ENCODE peak calls at places on chromosomes 11 and 22, in nine cellular contexts. One of them, this sample, is unnamed.

GRCh38 chr11:120333801-120334200 is 2.4 kb upstream of the ARHGEF12 start:
- DNase-seq in stimulated activated CD4-positive, alpha-beta T cell treated with anti-CD3 and anti-CD28 coated beads, Interleukin-2, amount 100 ng/mL, for 48 hours: no peak
- DNase-seq in GM23248: no peak
- DNase-seq in fibroblast of villous mesenchyme: no peak
- DNase-seq in right atrium auricular region: no peak
- DNase-seq in AML-193: no peak
- DNase-seq in EH: no peak
- DNase-seq in nucleus accumbens: no peak
- DNase-seq in ovary: no peak
- DNase-seq in this sample: no peak

GRCh38 chr22:20203142-20204099 is 52.6 kb upstream of the CCDC188 start:
- DNase-seq in AML-193: no peak
- DNase-seq in stimulated activated CD4-positive, alpha-beta T cell treated with anti-CD3 and anti-CD28 coated beads, Interleukin-2, amount 100 ng/mL, for 48 hours: no peak
- DNase-seq in ovary: no peak
- DNase-seq in EH: peak
- DNase-seq in right atrium auricular region: no peak
- DNase-seq in GM23248: peak
- DNase-seq in nucleus accumbens: no peak
- DNase-seq in fibroblast of villous mesenchyme: peak
- DNase-seq in this sample: peak

GRCh38 chr11:2555891-2556290 is 111.1 kb downstream of the KCNQ1 start:
- DNase-seq in EH: no peak
- DNase-seq in GM23248: no peak
- DNase-seq in nucleus accumbens: no peak
- DNase-seq in stimulated activated CD4-positive, alpha-beta T cell treated with anti-CD3 and anti-CD28 coated beads, Interleukin-2, amount 100 ng/mL, for 48 hours: no peak
- DNase-seq in right atrium auricular region: no peak
- DNase-seq in ovary: no peak
- DNase-seq in AML-193: no peak
- DNase-seq in fibroblast of villous mesenchyme: no peak
- DNase-seq in this sample: peak

GRCh38 chr11:121886956-121887355 is 229.1 kb downstream of the BLID start:
- DNase-seq in ovary: no peak
- DNase-seq in right atrium auricular region: no peak
- DNase-seq in nucleus accumbens: no peak
- DNase-seq in GM23248: no peak
- DNase-seq in stimulated activated CD4-positive, alpha-beta T cell treated with anti-CD3 and anti-CD28 coated beads, Interleukin-2, amount 100 ng/mL, for 48 hours: no peak
- DNase-seq in EH: no peak
- DNase-seq in AML-193: no peak
- DNase-seq in fibroblast of villous mesenchyme: no peak
- DNase-seq in this sample: no peak

GRCh38 chr11:111846640-111847039 is 24.7 kb downstream of the ALG9 start:
- DNase-seq in right atrium auricular region: no peak
- DNase-seq in AML-193: no peak
- DNase-seq in nucleus accumbens: no peak
- DNase-seq in stimulated activated CD4-positive, alpha-beta T cell treated with anti-CD3 and anti-CD28 coated beads, Interleukin-2, amount 100 ng/mL, for 48 hours: no peak
- DNase-seq in fibroblast of villous mesenchyme: peak
- DNase-seq in ovary: no peak
- DNase-seq in GM23248: peak
- DNase-seq in EH: peak
- DNase-seq in this sample: no peak

GRCh38 chr11:27239305-27239942 is 123.6 kb downstream of the CCDC34 start:
- DNase-seq in stimulated activated CD4-positive, alpha-beta T cell treated with anti-CD3 and anti-CD28 coated beads, Interleukin-2, amount 100 ng/mL, for 48 hours: no peak
- DNase-seq in EH: peak
- DNase-seq in right atrium auricular region: no peak
- DNase-seq in GM23248: peak
- DNase-seq in ovary: no peak
- DNase-seq in fibroblast of villous mesenchyme: no peak
- DNase-seq in AML-193: no peak
- DNase-seq in nucleus accumbens: no peak
- DNase-seq in this sample: no peak

GRCh38 chr11:37026326-37026725 is 428.3 kb upstream of the RAG2 start:
- DNase-seq in EH: no peak
- DNase-seq in nucleus accumbens: no peak
- DNase-seq in fibroblast of villous mesenchyme: no peak
- DNase-seq in ovary: no peak
- DNase-seq in AML-193: no peak
- DNase-seq in stimulated activated CD4-positive, alpha-beta T cell treated with anti-CD3 and anti-CD28 coated beads, Interleukin-2, amount 100 ng/mL, for 48 hours: no peak
- DNase-seq in GM23248: no peak
- DNase-seq in right atrium auricular region: no peak
- DNase-seq in this sample: no peak

GRCh38 chr22:45285431-45286058 is 796 bp downstream of the UPK3A start:
- DNase-seq in AML-193: no peak
- DNase-seq in stimulated activated CD4-positive, alpha-beta T cell treated with anti-CD3 and anti-CD28 coated beads, Interleukin-2, amount 100 ng/mL, for 48 hours: no peak
- DNase-seq in ovary: no peak
- DNase-seq in fibroblast of villous mesenchyme: no peak
- DNase-seq in nucleus accumbens: no peak
- DNase-seq in EH: no peak
- DNase-seq in right atrium auricular region: no peak
- DNase-seq in GM23248: no peak
- DNase-seq in this sample: no peak

GRCh38 chr11:132911186-132911585 is 621.1 kb downstream of the OPCML start:
- DNase-seq in EH: peak
- DNase-seq in ovary: no peak
- DNase-seq in GM23248: peak
- DNase-seq in fibroblast of villous mesenchyme: no peak
- DNase-seq in stimulated activated CD4-positive, alpha-beta T cell treated with anti-CD3 and anti-CD28 coated beads, Interleukin-2, amount 100 ng/mL, for 48 hours: no peak
- DNase-seq in nucleus accumbens: no peak
- DNase-seq in AML-193: no peak
- DNase-seq in right atrium auricular region: no peak
- DNase-seq in this sample: no peak

GRCh38 chr11:63099555-63099954 is 44.5 kb downstream of the SLC22A24 start:
- DNase-seq in GM23248: peak
- DNase-seq in AML-193: no peak
- DNase-seq in right atrium auricular region: no peak
- DNase-seq in stimulated activated CD4-positive, alpha-beta T cell treated with anti-CD3 and anti-CD28 coated beads, Interleukin-2, amount 100 ng/mL, for 48 hours: no peak
- DNase-seq in fibroblast of villous mesenchyme: no peak
- DNase-seq in nucleus accumbens: no peak
- DNase-seq in EH: no peak
- DNase-seq in ovary: no peak
- DNase-seq in this sample: no peak

GRCh38 chr11:4479676-4480075 is 2.8 kb upstream of the OR52K1 start:
- DNase-seq in AML-193: no peak
- DNase-seq in stimulated activated CD4-positive, alpha-beta T cell treated with anti-CD3 and anti-CD28 coated beads, Interleukin-2, amount 100 ng/mL, for 48 hours: no peak
- DNase-seq in fibroblast of villous mesenchyme: no peak
- DNase-seq in ovary: no peak
- DNase-seq in right atrium auricular region: no peak
- DNase-seq in EH: no peak
- DNase-seq in nucleus accumbens: no peak
- DNase-seq in GM23248: no peak
- DNase-seq in this sample: no peak

GRCh38 chr11:121207485-121208115 is 85.0 kb upstream of the SC5D start:
- DNase-seq in nucleus accumbens: no peak
- DNase-seq in stimulated activated CD4-positive, alpha-beta T cell treated with anti-CD3 and anti-CD28 coated beads, Interleukin-2, amount 100 ng/mL, for 48 hours: no peak
- DNase-seq in GM23248: peak
- DNase-seq in fibroblast of villous mesenchyme: peak
- DNase-seq in right atrium auricular region: no peak
- DNase-seq in ovary: no peak
- DNase-seq in EH: no peak
- DNase-seq in AML-193: no peak
- DNase-seq in this sample: no peak

GRCh38 chr11:67558084-67558772 is 25.4 kb upstream of the GSTP1 start:
- DNase-seq in nucleus accumbens: no peak
- DNase-seq in fibroblast of villous mesenchyme: no peak
- DNase-seq in AML-193: no peak
- DNase-seq in stimulated activated CD4-positive, alpha-beta T cell treated with anti-CD3 and anti-CD28 coated beads, Interleukin-2, amount 100 ng/mL, for 48 hours: no peak
- DNase-seq in ovary: no peak
- DNase-seq in right atrium auricular region: no peak
- DNase-seq in GM23248: peak
- DNase-seq in EH: peak
- DNase-seq in this sample: no peak

GRCh38 chr11:116775975-116776374 is 3.2 kb upstream of the BUD13 start:
- DNase-seq in fibroblast of villous mesenchyme: no peak
- DNase-seq in EH: no peak
- DNase-seq in stimulated activated CD4-positive, alpha-beta T cell treated with anti-CD3 and anti-CD28 coated beads, Interleukin-2, amount 100 ng/mL, for 48 hours: no peak
- DNase-seq in right atrium auricular region: no peak
- DNase-seq in AML-193: no peak
- DNase-seq in nucleus accumbens: no peak
- DNase-seq in ovary: no peak
- DNase-seq in GM23248: no peak
- DNase-seq in this sample: no peak